ENCODE peak calls at places on chromosomes 7 and 10, in seven cellular contexts. B is stimulated activated CD8-positive, alpha-beta memory T cell treated with anti-CD3 and anti-CD28 coated beads, Interleukin-12 subunit alpha, Interleukin-12 subunit beta, amount 100 ng/mL, for 4 hours; T is GOT3; H is activated T-cell treated with anti-CD3 and anti-CD28 coated beads for 1 hour; L is germinal center; D is AG08395; W is upper lobe of right lung. I is an unnamed sample.

GRCh38 chr7:2757904-2758672 is 70.1 kb downstream of the AMZ1 start:
- DNase-seq in B (peak), T (peak), H (no peak), L (no peak), D (peak), W (peak), I (peak)

GRCh38 chr7:141541375-141541774 is 9.8 kb upstream of the AGK start:
- DNase-seq in B (no peak), T (no peak), H (no peak), L (no peak), D (no peak), W (no peak), I (no peak)

GRCh38 chr7:101235050-101235449 is 2.6 kb downstream of the CLDN15 start:
- DNase-seq in B (no peak), T (no peak), H (no peak), L (no peak), D (no peak), W (no peak), I (no peak)

GRCh38 chr7:38424750-38425463 is 151.5 kb upstream of the TARP start:
- DNase-seq in B (no peak), T (no peak), H (no peak), L (no peak), D (no peak), W (no peak), I (no peak)

GRCh38 chr7:130649004-130649790 is 19.4 kb downstream of the COPG2 start:
- DNase-seq in B (no peak), T (no peak), H (no peak), L (no peak), D (peak), W (no peak), I (no peak)

GRCh38 chr7:150738092-150739044 is 1.1 kb downstream of the GIMAP5 start:
- DNase-seq in B (no peak), T (no peak), H (no peak), L (no peak), D (no peak), W (no peak), I (peak)

GRCh38 chr7:102291056-102291915 is 4.6 kb downstream of the SH2B2 start:
- DNase-seq in B (no peak), T (no peak), H (no peak), L (peak), D (no peak), W (no peak), I (no peak)

GRCh38 chr10:124254519-124254918 is 161.1 kb upstream of the CHST15 start:
- DNase-seq in B (no peak), T (no peak), H (no peak), L (no peak), D (no peak), W (no peak), I (no peak)

GRCh38 chr10:7697304-7697822 is 5.8 kb upstream of the ITIH2 start:
- DNase-seq in B (no peak), T (no peak), H (no peak), L (no peak), D (no peak), W (no peak), I (no peak)

GRCh38 chr7:132575336-132575986 is 809 bp downstream of the PLXNA4 start:
- DNase-seq in B (no peak), T (no peak), H (no peak), L (no peak), D (peak), W (no peak), I (no peak)

GRCh38 chr7:55053651-55054226 is 34.9 kb downstream of the EGFR start:
- DNase-seq in B (no peak), T (no peak), H (no peak), L (no peak), D (peak), W (no peak), I (peak)

GRCh38 chr7:142784096-142784495 is 13.3 kb downstream of the PRSS2 start:
- DNase-seq in B (no peak), T (no peak), H (no peak), L (no peak), D (no peak), W (no peak), I (no peak)

GRCh38 chr7:106657085-106657991 is 3.6 kb downstream of the CCDC71L start:
- DNase-seq in B (no peak), T (no peak), H (no peak), L (no peak), D (no peak), W (no peak), I (no peak)

GRCh38 chr7:151117041-151117440 is 30.8 kb downstream of the AGAP3 start:
- DNase-seq in B (no peak), T (no peak), H (no peak), L (no peak), D (no peak), W (no peak), I (no peak)

GRCh38 chr7:94648731-94649130 is 7.2 kb downstream of the SGCE start:
- DNase-seq in B (no peak), T (no peak), H (no peak), L (no peak), D (no peak), W (no peak), I (no peak)

GRCh38 chr10:132460071-132460470 is 63.1 kb downstream of the PWWP2B start:
- DNase-seq in B (no peak), T (no peak), H (no peak), L (no peak), D (no peak), W (no peak), I (no peak)

GRCh38 chr7:27921081-27921836 is 181.3 kb downstream of the TAX1BP1 start:
- DNase-seq in B (no peak), T (peak), H (no peak), L (peak), D (peak), W (no peak), I (peak)

GRCh38 chr7:97285348-97285747 is 167.8 kb downstream of the SDHAF3 start:
- DNase-seq in B (no peak), T (no peak), H (no peak), L (no peak), D (no peak), W (no peak), I (no peak)

GRCh38 chr7:50792342-50793114 is 9.8 kb upstream of the GRB10 start:
- DNase-seq in B (no peak), T (no peak), H (no peak), L (no peak), D (peak), W (peak), I (peak)

GRCh38 chr10:45509491-45509890 is 135.5 kb downstream of the ALOX5 start:
- DNase-seq in B (no peak), T (no peak), H (no peak), L (no peak), D (no peak), W (no peak), I (no peak)

GRCh38 chr7:77989981-77990566 is 191.5 kb downstream of the PHTF2 start:
- DNase-seq in B (no peak), T (no peak), H (no peak), L (no peak), D (no peak), W (no peak), I (peak)

GRCh38 chr10:109992485-109992884 is 15.3 kb upstream of the ADD3 start:
- DNase-seq in B (no peak), T (no peak), H (no peak), L (no peak), D (peak), W (no peak), I (no peak)

GRCh38 chr10:124200011-124200410 is 106.6 kb upstream of the CHST15 start:
- DNase-seq in B (no peak), T (no peak), H (no peak), L (no peak), D (no peak), W (no peak), I (peak)

GRCh38 chr7:77327932-77328628 is 88.1 kb downstream of the GSAP start:
- DNase-seq in B (no peak), T (no peak), H (peak), L (no peak), D (no peak), W (no peak), I (peak)

GRCh38 chr10:75295901-75296441 is 60.2 kb upstream of the COMTD1 start:
- DNase-seq in B (no peak), T (no peak), H (no peak), L (no peak), D (no peak), W (no peak), I (no peak)

GRCh38 chr7:29355388-29355787 is 160.8 kb downstream of the CHN2 start:
- DNase-seq in B (no peak), T (no peak), H (no peak), L (no peak), D (no peak), W (no peak), I (no peak)

GRCh38 chr10:86293323-86293840 is 73.2 kb downstream of the GRID1 start:
- DNase-seq in B (no peak), T (no peak), H (no peak), L (no peak), D (no peak), W (no peak), I (no peak)

I was measured in MCF 10A.